ENCODE peak calls at places on chromosomes 3 and 15, in five cellular contexts. One of them, this sample, is unnamed.

GRCh38 chr3:76938962-76939361 is 100.9 kb upstream of the ROBO2 start:
- DNase-seq in NCI-H1092: no peak
- DNase-seq in stimulated activated CD4-positive, alpha-beta T cell treated with anti-CD3 and anti-CD28 coated beads, Interleukin-4, amount 100 ng/mL, for 1 hour: no peak
- DNase-seq in NCI-H524 treated with DMSO at 0.1 percent for 48 hours: no peak
- DNase-seq in uterus: no peak
- DNase-seq in this sample: no peak

GRCh38 chr3:158458464-158458863 is 112.5 kb upstream of the MLF1 start:
- DNase-seq in NCI-H1092: no peak
- DNase-seq in stimulated activated CD4-positive, alpha-beta T cell treated with anti-CD3 and anti-CD28 coated beads, Interleukin-4, amount 100 ng/mL, for 1 hour: no peak
- DNase-seq in NCI-H524 treated with DMSO at 0.1 percent for 48 hours: peak
- DNase-seq in uterus: no peak
- DNase-seq in this sample: no peak

GRCh38 chr3:98986073-98986472 is 84.6 kb upstream of the DCBLD2 start:
- DNase-seq in NCI-H1092: no peak
- DNase-seq in stimulated activated CD4-positive, alpha-beta T cell treated with anti-CD3 and anti-CD28 coated beads, Interleukin-4, amount 100 ng/mL, for 1 hour: no peak
- DNase-seq in NCI-H524 treated with DMSO at 0.1 percent for 48 hours: no peak
- DNase-seq in uterus: no peak
- DNase-seq in this sample: no peak

GRCh38 chr15:74365619-74366445 is 1.6 kb downstream of the CYP11A1 start:
- DNase-seq in NCI-H1092: no peak
- DNase-seq in stimulated activated CD4-positive, alpha-beta T cell treated with anti-CD3 and anti-CD28 coated beads, Interleukin-4, amount 100 ng/mL, for 1 hour: no peak
- DNase-seq in NCI-H524 treated with DMSO at 0.1 percent for 48 hours: no peak
- DNase-seq in uterus: peak
- DNase-seq in this sample: no peak

GRCh38 chr15:31448635-31448979 is 122.0 kb downstream of the KLF13 start:
- DNase-seq in NCI-H1092: no peak
- DNase-seq in stimulated activated CD4-positive, alpha-beta T cell treated with anti-CD3 and anti-CD28 coated beads, Interleukin-4, amount 100 ng/mL, for 1 hour: no peak
- DNase-seq in NCI-H524 treated with DMSO at 0.1 percent for 48 hours: no peak
- DNase-seq in uterus: peak
- DNase-seq in this sample: no peak

GRCh38 chr3:113536627-113537101 is 4.3 kb downstream of the SIDT1 start:
- DNase-seq in NCI-H1092: no peak
- DNase-seq in stimulated activated CD4-positive, alpha-beta T cell treated with anti-CD3 and anti-CD28 coated beads, Interleukin-4, amount 100 ng/mL, for 1 hour: no peak
- DNase-seq in NCI-H524 treated with DMSO at 0.1 percent for 48 hours: no peak
- DNase-seq in uterus: no peak
- DNase-seq in this sample: no peak

GRCh38 chr15:97728791-97729190 is 231.7 kb upstream of the ARRDC4 start:
- DNase-seq in NCI-H1092: no peak
- DNase-seq in stimulated activated CD4-positive, alpha-beta T cell treated with anti-CD3 and anti-CD28 coated beads, Interleukin-4, amount 100 ng/mL, for 1 hour: no peak
- DNase-seq in NCI-H524 treated with DMSO at 0.1 percent for 48 hours: no peak
- DNase-seq in uterus: no peak
- DNase-seq in this sample: no peak

GRCh38 chr3:30294241-30294667 is 312.1 kb upstream of the TGFBR2 start:
- DNase-seq in NCI-H1092: no peak
- DNase-seq in stimulated activated CD4-positive, alpha-beta T cell treated with anti-CD3 and anti-CD28 coated beads, Interleukin-4, amount 100 ng/mL, for 1 hour: no peak
- DNase-seq in NCI-H524 treated with DMSO at 0.1 percent for 48 hours: no peak
- DNase-seq in uterus: no peak
- DNase-seq in this sample: no peak

GRCh38 chr15:64095795-64096485 is at the start of gene SNX1:
- DNase-seq in NCI-H1092: peak
- DNase-seq in stimulated activated CD4-positive, alpha-beta T cell treated with anti-CD3 and anti-CD28 coated beads, Interleukin-4, amount 100 ng/mL, for 1 hour: peak
- DNase-seq in NCI-H524 treated with DMSO at 0.1 percent for 48 hours: peak
- DNase-seq in uterus: peak
- DNase-seq in this sample: peak

GRCh38 chr3:120749843-120750242 is 7.3 kb downstream of the GTF2E1 start:
- DNase-seq in NCI-H1092: no peak
- DNase-seq in stimulated activated CD4-positive, alpha-beta T cell treated with anti-CD3 and anti-CD28 coated beads, Interleukin-4, amount 100 ng/mL, for 1 hour: no peak
- DNase-seq in NCI-H524 treated with DMSO at 0.1 percent for 48 hours: no peak
- DNase-seq in uterus: no peak
- DNase-seq in this sample: no peak

GRCh38 chr3:177338697-177339219 is 141.5 kb upstream of the TBL1XR1 start:
- DNase-seq in NCI-H1092: no peak
- DNase-seq in stimulated activated CD4-positive, alpha-beta T cell treated with anti-CD3 and anti-CD28 coated beads, Interleukin-4, amount 100 ng/mL, for 1 hour: no peak
- DNase-seq in NCI-H524 treated with DMSO at 0.1 percent for 48 hours: no peak
- DNase-seq in uterus: no peak
- DNase-seq in this sample: no peak

GRCh38 chr3:159416854-159417253 is 571.8 kb upstream of the IL12A start:
- DNase-seq in NCI-H1092: no peak
- DNase-seq in stimulated activated CD4-positive, alpha-beta T cell treated with anti-CD3 and anti-CD28 coated beads, Interleukin-4, amount 100 ng/mL, for 1 hour: no peak
- DNase-seq in NCI-H524 treated with DMSO at 0.1 percent for 48 hours: no peak
- DNase-seq in uterus: no peak
- DNase-seq in this sample: no peak

GRCh38 chr3:49244589-49245205 is 32.3 kb downstream of the C3orf62 start:
- DNase-seq in NCI-H1092: no peak
- DNase-seq in stimulated activated CD4-positive, alpha-beta T cell treated with anti-CD3 and anti-CD28 coated beads, Interleukin-4, amount 100 ng/mL, for 1 hour: no peak
- DNase-seq in NCI-H524 treated with DMSO at 0.1 percent for 48 hours: no peak
- DNase-seq in uterus: no peak
- DNase-seq in this sample: no peak

GRCh38 chr3:45711936-45712335 is 22.7 kb downstream of the SACM1L start:
- DNase-seq in NCI-H1092: no peak
- DNase-seq in stimulated activated CD4-positive, alpha-beta T cell treated with anti-CD3 and anti-CD28 coated beads, Interleukin-4, amount 100 ng/mL, for 1 hour: no peak
- DNase-seq in NCI-H524 treated with DMSO at 0.1 percent for 48 hours: no peak
- DNase-seq in uterus: no peak
- DNase-seq in this sample: no peak

GRCh38 chr3:136473716-136474326 is 223.7 kb downstream of the PCCB start:
- DNase-seq in NCI-H1092: no peak
- DNase-seq in stimulated activated CD4-positive, alpha-beta T cell treated with anti-CD3 and anti-CD28 coated beads, Interleukin-4, amount 100 ng/mL, for 1 hour: no peak
- DNase-seq in NCI-H524 treated with DMSO at 0.1 percent for 48 hours: no peak
- DNase-seq in uterus: no peak
- DNase-seq in this sample: no peak

GRCh38 chr15:38994310-38994709 is 429.7 kb upstream of the RASGRP1 start:
- DNase-seq in NCI-H1092: no peak
- DNase-seq in stimulated activated CD4-positive, alpha-beta T cell treated with anti-CD3 and anti-CD28 coated beads, Interleukin-4, amount 100 ng/mL, for 1 hour: no peak
- DNase-seq in NCI-H524 treated with DMSO at 0.1 percent for 48 hours: no peak
- DNase-seq in uterus: no peak
- DNase-seq in this sample: no peak

GRCh38 chr3:150248116-150248864 is 159.8 kb upstream of the TSC22D2 start:
- DNase-seq in NCI-H1092: no peak
- DNase-seq in stimulated activated CD4-positive, alpha-beta T cell treated with anti-CD3 and anti-CD28 coated beads, Interleukin-4, amount 100 ng/mL, for 1 hour: no peak
- DNase-seq in NCI-H524 treated with DMSO at 0.1 percent for 48 hours: no peak
- DNase-seq in uterus: no peak
- DNase-seq in this sample: no peak

GRCh38 chr3:194857459-194858113 is 171.9 kb downstream of the FAM43A start:
- DNase-seq in NCI-H1092: no peak
- DNase-seq in stimulated activated CD4-positive, alpha-beta T cell treated with anti-CD3 and anti-CD28 coated beads, Interleukin-4, amount 100 ng/mL, for 1 hour: no peak
- DNase-seq in NCI-H524 treated with DMSO at 0.1 percent for 48 hours: no peak
- DNase-seq in uterus: no peak
- DNase-seq in this sample: no peak

GRCh38 chr3:159130108-159130507 is 328.3 kb downstream of the MFSD1 start:
- DNase-seq in NCI-H1092: no peak
- DNase-seq in stimulated activated CD4-positive, alpha-beta T cell treated with anti-CD3 and anti-CD28 coated beads, Interleukin-4, amount 100 ng/mL, for 1 hour: no peak
- DNase-seq in NCI-H524 treated with DMSO at 0.1 percent for 48 hours: no peak
- DNase-seq in uterus: no peak
- DNase-seq in this sample: no peak

GRCh38 chr3:52216585-52217408 is 8.6 kb downstream of the TLR9 start:
- DNase-seq in NCI-H1092: peak
- DNase-seq in stimulated activated CD4-positive, alpha-beta T cell treated with anti-CD3 and anti-CD28 coated beads, Interleukin-4, amount 100 ng/mL, for 1 hour: peak
- DNase-seq in NCI-H524 treated with DMSO at 0.1 percent for 48 hours: no peak
- DNase-seq in uterus: peak
- DNase-seq in this sample: no peak

GRCh38 chr3:66075281-66075680 is 36.6 kb upstream of the MAGI1 start:
- DNase-seq in NCI-H1092: no peak
- DNase-seq in stimulated activated CD4-positive, alpha-beta T cell treated with anti-CD3 and anti-CD28 coated beads, Interleukin-4, amount 100 ng/mL, for 1 hour: no peak
- DNase-seq in NCI-H524 treated with DMSO at 0.1 percent for 48 hours: no peak
- DNase-seq in uterus: no peak
- DNase-seq in this sample: no peak

GRCh38 chr3:114363554-114364202 is 69.8 kb downstream of the TIGIT start:
- DNase-seq in NCI-H1092: no peak
- DNase-seq in stimulated activated CD4-positive, alpha-beta T cell treated with anti-CD3 and anti-CD28 coated beads, Interleukin-4, amount 100 ng/mL, for 1 hour: no peak
- DNase-seq in NCI-H524 treated with DMSO at 0.1 percent for 48 hours: no peak
- DNase-seq in uterus: no peak
- DNase-seq in this sample: no peak

GRCh38 chr15:76209948-76210347 is 101.3 kb downstream of the ETFA start:
- DNase-seq in NCI-H1092: no peak
- DNase-seq in stimulated activated CD4-positive, alpha-beta T cell treated with anti-CD3 and anti-CD28 coated beads, Interleukin-4, amount 100 ng/mL, for 1 hour: no peak
- DNase-seq in NCI-H524 treated with DMSO at 0.1 percent for 48 hours: no peak
- DNase-seq in uterus: no peak
- DNase-seq in this sample: no peak

GRCh38 chr3:88879905-88880304 is 227.5 kb upstream of the EPHA3 start:
- DNase-seq in NCI-H1092: no peak
- DNase-seq in stimulated activated CD4-positive, alpha-beta T cell treated with anti-CD3 and anti-CD28 coated beads, Interleukin-4, amount 100 ng/mL, for 1 hour: no peak
- DNase-seq in NCI-H524 treated with DMSO at 0.1 percent for 48 hours: no peak
- DNase-seq in uterus: no peak
- DNase-seq in this sample: no peak

GRCh38 chr15:65087873-65088642 is 11.5 kb downstream of the KBTBD13 start:
- DNase-seq in NCI-H1092: no peak
- DNase-seq in stimulated activated CD4-positive, alpha-beta T cell treated with anti-CD3 and anti-CD28 coated beads, Interleukin-4, amount 100 ng/mL, for 1 hour: no peak
- DNase-seq in NCI-H524 treated with DMSO at 0.1 percent for 48 hours: no peak
- DNase-seq in uterus: peak
- DNase-seq in this sample: no peak

GRCh38 chr3:170038434-170039110 is 777 bp downstream of the GPR160 start:
- DNase-seq in NCI-H1092: no peak
- DNase-seq in stimulated activated CD4-positive, alpha-beta T cell treated with anti-CD3 and anti-CD28 coated beads, Interleukin-4, amount 100 ng/mL, for 1 hour: peak
- DNase-seq in NCI-H524 treated with DMSO at 0.1 percent for 48 hours: no peak
- DNase-seq in uterus: no peak
- DNase-seq in this sample: no peak

GRCh38 chr3:69866988-69867720 is 127.9 kb downstream of the MITF start:
- DNase-seq in NCI-H1092: no peak
- DNase-seq in stimulated activated CD4-positive, alpha-beta T cell treated with anti-CD3 and anti-CD28 coated beads, Interleukin-4, amount 100 ng/mL, for 1 hour: no peak
- DNase-seq in NCI-H524 treated with DMSO at 0.1 percent for 48 hours: no peak
- DNase-seq in uterus: no peak
- DNase-seq in this sample: no peak

GRCh38 chr15:75666823-75667501 is 19.2 kb downstream of the SNX33 start:
- DNase-seq in NCI-H1092: no peak
- DNase-seq in stimulated activated CD4-positive, alpha-beta T cell treated with anti-CD3 and anti-CD28 coated beads, Interleukin-4, amount 100 ng/mL, for 1 hour: no peak
- DNase-seq in NCI-H524 treated with DMSO at 0.1 percent for 48 hours: no peak
- DNase-seq in uterus: peak
- DNase-seq in this sample: peak

GRCh38 chr3:179083977-179084376 is 12.4 kb upstream of the ZMAT3 start:
- DNase-seq in NCI-H1092: no peak
- DNase-seq in stimulated activated CD4-positive, alpha-beta T cell treated with anti-CD3 and anti-CD28 coated beads, Interleukin-4, amount 100 ng/mL, for 1 hour: no peak
- DNase-seq in NCI-H524 treated with DMSO at 0.1 percent for 48 hours: no peak
- DNase-seq in uterus: no peak
- DNase-seq in this sample: no peak

GRCh38 chr3:112776000-112776399 is 70.7 kb downstream of the CD200R1L start:
- DNase-seq in NCI-H1092: no peak
- DNase-seq in stimulated activated CD4-positive, alpha-beta T cell treated with anti-CD3 and anti-CD28 coated beads, Interleukin-4, amount 100 ng/mL, for 1 hour: no peak
- DNase-seq in NCI-H524 treated with DMSO at 0.1 percent for 48 hours: no peak
- DNase-seq in uterus: no peak
- DNase-seq in this sample: no peak

GRCh38 chr3:42001777-42002176 is 39.9 kb upstream of the ULK4 start:
- DNase-seq in NCI-H1092: no peak
- DNase-seq in stimulated activated CD4-positive, alpha-beta T cell treated with anti-CD3 and anti-CD28 coated beads, Interleukin-4, amount 100 ng/mL, for 1 hour: no peak
- DNase-seq in NCI-H524 treated with DMSO at 0.1 percent for 48 hours: no peak
- DNase-seq in uterus: no peak
- DNase-seq in this sample: no peak